ENCODE peak calls at places on chromosome 9, in eight cellular contexts. One of them, this sample, is unnamed.

GRCh38 chr9:84667571-84668203 is 1.8 kb upstream of the NTRK2 start:
- DNase-seq in neural progenitor cell: peak; percentile 58
- DNase-seq in GM20000: peak; percentile 51
- DNase-seq in retinal pigment epithelial cell: no peak
- DNase-seq in OCI-LY7: no peak
- DNase-seq in B cell: no peak
- DNase-seq in WTC11: peak; percentile 17
- DNase-seq in MCF 10A: peak; percentile 27
- DNase-seq in this sample: peak; percentile 19

GRCh38 chr9:137672907-137673791 is 54.3 kb downstream of the EHMT1 start:
- DNase-seq in B cell: peak; percentile 84
- DNase-seq in neural progenitor cell: peak; percentile 77
- DNase-seq in OCI-LY7: peak; percentile 95
- DNase-seq in GM20000: peak; percentile 86
- DNase-seq in retinal pigment epithelial cell: peak; percentile 39
- DNase-seq in WTC11: no peak
- DNase-seq in MCF 10A: peak; percentile 68
- DNase-seq in this sample: peak; percentile 84

GRCh38 chr9:117649126-117649525 is 55.1 kb upstream of the TLR4 start:
- DNase-seq in B cell: no peak
- DNase-seq in neural progenitor cell: no peak
- DNase-seq in OCI-LY7: no peak
- DNase-seq in retinal pigment epithelial cell: no peak
- DNase-seq in GM20000: no peak
- DNase-seq in WTC11: no peak
- DNase-seq in MCF 10A: no peak
- DNase-seq in this sample: no peak

GRCh38 chr9:134950404-134950760 is 32.7 kb upstream of the FCN1 start:
- DNase-seq in retinal pigment epithelial cell: no peak
- DNase-seq in WTC11: no peak
- DNase-seq in B cell: no peak
- DNase-seq in MCF 10A: no peak
- DNase-seq in GM20000: no peak
- DNase-seq in OCI-LY7: no peak
- DNase-seq in neural progenitor cell: no peak
- DNase-seq in this sample: no peak

GRCh38 chr9:88923653-88924284 is 67.5 kb upstream of the S1PR3 start:
- DNase-seq in WTC11: no peak
- DNase-seq in OCI-LY7: no peak
- DNase-seq in GM20000: no peak
- DNase-seq in neural progenitor cell: no peak
- DNase-seq in MCF 10A: no peak
- DNase-seq in B cell: no peak
- DNase-seq in retinal pigment epithelial cell: no peak
- DNase-seq in this sample: no peak

GRCh38 chr9:113574381-113575262 is 111.1 kb downstream of the RGS3 start:
- DNase-seq in OCI-LY7: no peak
- DNase-seq in neural progenitor cell: no peak
- DNase-seq in B cell: no peak
- DNase-seq in GM20000: no peak
- DNase-seq in MCF 10A: peak; percentile 92
- DNase-seq in WTC11: no peak
- DNase-seq in retinal pigment epithelial cell: no peak
- DNase-seq in this sample: no peak

GRCh38 chr9:87212563-87213154 is 265.4 kb upstream of the GAS1 start:
- DNase-seq in WTC11: peak; percentile 27
- DNase-seq in OCI-LY7: no peak
- DNase-seq in GM20000: no peak
- DNase-seq in B cell: no peak
- DNase-seq in MCF 10A: peak; percentile 94
- DNase-seq in retinal pigment epithelial cell: peak; percentile 58
- DNase-seq in neural progenitor cell: peak; percentile 17
- DNase-seq in this sample: no peak

GRCh38 chr9:93365427-93366118 is 85.9 kb upstream of the FAM120A start:
- DNase-seq in WTC11: peak; percentile 38
- DNase-seq in neural progenitor cell: no peak
- DNase-seq in GM20000: no peak
- DNase-seq in OCI-LY7: peak; percentile 19
- DNase-seq in B cell: no peak
- DNase-seq in MCF 10A: no peak
- DNase-seq in retinal pigment epithelial cell: no peak
- DNase-seq in this sample: no peak

GRCh38 chr9:134245179-134245578 is 80.8 kb upstream of the RNU6ATAC start:
- DNase-seq in WTC11: no peak
- DNase-seq in retinal pigment epithelial cell: no peak
- DNase-seq in B cell: no peak
- DNase-seq in neural progenitor cell: no peak
- DNase-seq in GM20000: no peak
- DNase-seq in OCI-LY7: peak; percentile 27
- DNase-seq in MCF 10A: no peak
- DNase-seq in this sample: no peak

GRCh38 chr9:113885183-113886002 is 9.3 kb downstream of the ZNF618 start:
- DNase-seq in neural progenitor cell: no peak
- DNase-seq in MCF 10A: no peak
- DNase-seq in WTC11: no peak
- DNase-seq in OCI-LY7: no peak
- DNase-seq in B cell: no peak
- DNase-seq in GM20000: no peak
- DNase-seq in retinal pigment epithelial cell: no peak
- DNase-seq in this sample: no peak

GRCh38 chr9:14358523-14358922 is 44.6 kb upstream of the NFIB start:
- DNase-seq in retinal pigment epithelial cell: no peak
- DNase-seq in WTC11: no peak
- DNase-seq in OCI-LY7: no peak
- DNase-seq in B cell: no peak
- DNase-seq in GM20000: no peak
- DNase-seq in neural progenitor cell: no peak
- DNase-seq in MCF 10A: peak; percentile 23
- DNase-seq in this sample: no peak

GRCh38 chr9:129697111-129697955 is 31.9 kb downstream of the PRRX2 start:
- DNase-seq in OCI-LY7: no peak
- DNase-seq in retinal pigment epithelial cell: no peak
- DNase-seq in B cell: no peak
- DNase-seq in MCF 10A: peak; percentile 55
- DNase-seq in GM20000: peak; percentile 49
- DNase-seq in WTC11: peak; percentile 44
- DNase-seq in neural progenitor cell: peak; percentile 85
- DNase-seq in this sample: no peak

DNA sequence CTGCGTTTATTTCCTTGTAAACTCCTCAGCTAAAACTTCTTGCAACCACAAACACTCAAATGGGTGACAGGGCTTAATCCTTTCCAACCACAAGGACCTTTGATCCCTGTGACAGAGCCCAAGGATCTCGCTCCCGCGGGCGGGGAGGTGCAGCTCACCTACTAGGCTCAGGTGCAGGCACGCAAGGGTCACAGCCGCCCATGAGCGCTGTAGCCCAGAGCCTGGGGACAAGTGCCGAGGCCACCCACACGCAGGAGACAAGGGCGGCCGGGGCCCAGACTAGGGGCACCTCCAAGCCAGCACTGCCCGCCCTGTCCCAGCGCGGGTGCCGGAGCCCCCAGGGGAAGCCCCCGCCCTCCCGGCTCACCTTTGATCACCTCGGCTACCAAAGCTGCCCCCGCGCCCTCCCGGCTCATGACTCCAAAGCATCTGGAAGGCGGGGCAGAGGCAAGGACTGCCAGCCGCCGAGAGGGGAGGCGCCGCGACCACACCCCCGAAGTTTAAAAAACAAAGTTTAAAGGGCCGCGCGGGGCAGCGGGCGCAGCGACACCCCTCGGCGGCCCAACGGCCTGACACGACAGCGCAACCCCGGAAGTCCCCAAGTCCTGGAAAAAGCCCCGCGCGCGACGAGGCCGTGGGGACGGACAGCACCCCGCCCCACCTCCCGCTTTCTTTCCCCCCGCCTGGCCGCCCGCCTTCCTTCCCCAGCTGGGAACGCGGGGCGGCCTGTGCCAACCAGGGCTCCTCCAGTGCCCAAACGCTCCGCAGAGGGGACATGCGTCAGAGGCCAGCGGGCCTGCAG is 53.0 kb downstream of the CDC14B start:
- DNase-seq in WTC11: peak; percentile 86
- DNase-seq in GM20000: peak; percentile 90
- DNase-seq in OCI-LY7: peak; percentile 74
- DNase-seq in retinal pigment epithelial cell: peak; percentile 34
- DNase-seq in MCF 10A: peak; percentile 63
- DNase-seq in neural progenitor cell: peak; percentile 90
- DNase-seq in B cell: peak; percentile 86
- DNase-seq in this sample: peak; percentile 90
- TF ChIP-seq CTCF in WTC11: peak; percentile 27
- TF ChIP-seq CTCF in GM20000: peak; percentile 74
- TF ChIP-seq CTCF in OCI-LY7: peak; percentile 76
- TF ChIP-seq CTCF in retinal pigment epithelial cell: peak; percentile 59
- TF ChIP-seq CTCF in MCF 10A: peak; percentile 49
- TF ChIP-seq CTCF in neural progenitor cell: peak; percentile 77
- TF ChIP-seq CTCF in B cell: peak; percentile 82
- TF ChIP-seq CTCF in this sample: peak; percentile 78

DNA sequence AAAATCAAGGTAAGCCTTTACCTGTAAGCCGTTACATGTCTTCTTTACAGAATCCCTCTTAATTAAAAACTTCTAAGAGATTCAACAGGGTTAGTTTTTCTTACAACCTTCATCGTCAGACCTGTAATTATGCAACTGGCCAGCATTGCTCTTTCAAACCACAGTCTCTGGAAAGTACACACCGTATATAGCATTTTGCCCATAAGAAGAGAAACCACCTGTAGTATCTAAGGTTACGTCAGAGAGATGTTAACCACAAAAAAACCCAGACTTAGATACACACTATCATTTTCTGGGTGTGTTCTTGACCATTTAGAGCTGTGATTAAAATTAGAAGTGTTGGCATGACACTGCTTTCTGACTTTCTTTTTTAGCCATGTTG is 140.0 kb downstream of the MUSK start:
- DNase-seq in neural progenitor cell: no peak
- DNase-seq in retinal pigment epithelial cell: no peak
- DNase-seq in OCI-LY7: no peak
- DNase-seq in GM20000: peak; percentile 63
- DNase-seq in MCF 10A: no peak
- DNase-seq in WTC11: no peak
- DNase-seq in B cell: no peak
- DNase-seq in this sample: peak; percentile 54
- TF ChIP-seq CTCF in neural progenitor cell: no peak
- TF ChIP-seq CTCF in retinal pigment epithelial cell: no peak
- TF ChIP-seq CTCF in OCI-LY7: no peak
- TF ChIP-seq CTCF in GM20000: no peak
- TF ChIP-seq CTCF in MCF 10A: no peak
- TF ChIP-seq CTCF in WTC11: no peak
- TF ChIP-seq CTCF in B cell: no peak
- TF ChIP-seq CTCF in this sample: no peak

DNA sequence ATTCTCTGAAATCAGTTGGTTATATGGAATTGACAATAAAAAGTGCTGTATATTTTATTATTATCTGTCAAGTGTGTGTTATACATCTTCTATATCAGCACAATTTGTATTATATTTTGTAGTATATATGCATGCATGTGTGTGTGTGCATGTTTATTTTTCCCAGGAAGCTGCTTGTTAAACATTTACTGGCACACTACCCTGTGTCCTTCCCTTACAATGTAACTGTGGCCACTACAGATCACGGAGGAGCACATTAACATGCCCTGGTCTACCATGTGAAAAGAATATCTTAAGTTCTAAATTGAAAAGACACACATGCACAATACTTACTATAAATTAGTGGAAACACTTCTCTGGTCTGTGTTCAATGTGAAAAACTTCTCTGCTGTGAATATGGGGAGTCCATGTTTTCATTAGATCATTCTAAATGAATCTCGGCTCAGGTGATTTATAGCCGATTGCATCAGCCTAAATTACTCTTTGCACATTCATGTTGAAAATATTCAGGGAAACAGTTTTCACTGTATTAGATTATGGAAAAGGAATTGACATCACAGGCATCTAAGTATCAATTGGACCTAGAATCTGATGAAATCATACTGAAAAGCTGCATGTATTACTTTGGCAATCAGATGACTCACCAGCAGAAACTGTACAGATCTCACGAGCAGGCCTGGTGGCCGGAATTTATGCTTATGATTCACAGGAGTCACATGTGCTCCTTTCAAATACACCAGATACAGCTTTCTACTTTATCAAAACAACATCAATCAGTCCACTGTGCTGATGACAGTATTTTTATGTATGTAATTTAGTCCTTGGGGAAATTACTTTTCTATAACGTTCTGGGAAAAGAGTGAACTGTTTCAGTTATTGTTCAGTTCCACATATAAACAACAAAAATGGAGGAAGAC is 39.4 kb downstream of the LURAP1L start:
- DNase-seq in WTC11: no peak
- DNase-seq in neural progenitor cell: no peak
- DNase-seq in GM20000: no peak
- DNase-seq in MCF 10A: peak; percentile 99
- DNase-seq in OCI-LY7: no peak
- DNase-seq in retinal pigment epithelial cell: peak; percentile 96
- DNase-seq in B cell: no peak
- DNase-seq in this sample: no peak
- TF ChIP-seq CTCF in WTC11: no peak
- TF ChIP-seq CTCF in neural progenitor cell: no peak
- TF ChIP-seq CTCF in GM20000: no peak
- TF ChIP-seq CTCF in MCF 10A: peak; percentile 7
- TF ChIP-seq CTCF in OCI-LY7: no peak
- TF ChIP-seq CTCF in retinal pigment epithelial cell: peak; percentile 40
- TF ChIP-seq CTCF in B cell: no peak
- TF ChIP-seq CTCF in this sample: no peak

DNA sequence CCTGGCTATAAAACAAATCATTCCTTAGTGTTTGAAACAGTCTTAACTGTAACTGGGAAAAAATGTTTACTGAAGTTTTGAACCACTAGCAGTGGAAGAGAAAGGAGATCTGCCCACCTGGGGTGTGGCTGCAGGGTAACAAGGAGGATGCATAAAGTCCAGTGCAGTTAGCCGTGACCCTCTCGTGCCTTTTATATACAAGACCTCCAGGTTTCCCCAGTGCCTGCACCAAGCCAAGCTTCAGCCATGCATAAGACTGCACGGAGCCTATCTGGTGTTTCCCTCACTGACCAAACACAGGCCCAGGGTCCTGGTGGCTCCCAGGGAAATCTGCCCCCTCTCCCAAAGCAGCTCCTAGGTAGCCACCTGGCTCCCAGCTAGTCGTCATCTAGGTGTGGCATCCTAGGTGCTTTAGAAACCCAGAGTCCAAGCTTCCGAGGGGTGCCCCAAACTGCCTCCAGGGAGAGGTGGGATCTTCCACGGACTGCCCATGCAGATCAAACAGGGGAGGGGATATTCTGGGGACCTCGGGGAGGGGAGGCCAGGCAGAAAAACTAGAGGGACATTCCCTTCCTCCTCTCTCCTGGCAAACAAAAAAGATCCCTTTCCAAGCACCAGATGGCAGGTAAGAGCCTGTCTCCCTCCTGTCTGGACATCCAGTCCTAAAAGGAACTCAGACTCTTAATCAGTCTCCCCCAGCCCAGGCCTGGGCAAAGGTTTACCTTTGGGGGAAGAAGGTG is 2.7 kb downstream of the SHB start:
- DNase-seq in B cell: no peak
- DNase-seq in GM20000: no peak
- DNase-seq in retinal pigment epithelial cell: no peak
- DNase-seq in WTC11: no peak
- DNase-seq in MCF 10A: peak; percentile 46
- DNase-seq in OCI-LY7: no peak
- DNase-seq in neural progenitor cell: peak; percentile 48
- DNase-seq in this sample: no peak
- TF ChIP-seq CTCF in B cell: no peak
- TF ChIP-seq CTCF in GM20000: no peak
- TF ChIP-seq CTCF in retinal pigment epithelial cell: peak; percentile 18
- TF ChIP-seq CTCF in WTC11: no peak
- TF ChIP-seq CTCF in MCF 10A: no peak
- TF ChIP-seq CTCF in OCI-LY7: no peak
- TF ChIP-seq CTCF in neural progenitor cell: peak; percentile 29
- TF ChIP-seq CTCF in this sample: no peak